ENCODE peak calls at places on chromosomes 5 and 9, in six cellular contexts. Y is K562, R is GM12878, H is H1, D is SK-N-SH, E is HepG2. T is an unnamed sample.

GRCh38 chr9:35914307-35914807 is 5.1 kb downstream of the SPAAR start:
- DNase-seq in Y (peak; percentile 74), R (no peak), H (no peak), D (peak; percentile 70), E (peak; percentile 85), T (no peak)

GRCh38 chr5:41929035-41929434 is 4.0 kb downstream of the FBXO4 start:
- DNase-seq in Y (no peak), R (no peak), H (no peak), D (no peak), E (peak; percentile 73), T (no peak)

GRCh38 chr9:82302968-82303655 is 314.5 kb downstream of the SPATA31D1 start:
- DNase-seq in Y (no peak), R (no peak), H (no peak), D (no peak), E (no peak), T (no peak)

GRCh38 chr5:150490296-150490669 is 17.6 kb upstream of the NDST1 start:
- DNase-seq in Y (no peak), R (no peak), H (no peak), D (no peak), E (no peak), T (no peak)

GRCh38 chr9:125929846-125930245 is 182.7 kb downstream of the PBX3 start:
- DNase-seq in Y (no peak), R (no peak), H (no peak), D (no peak), E (no peak), T (no peak)

GRCh38 chr9:92426501-92426900 is 2.2 kb upstream of the OMD start:
- DNase-seq in Y (no peak), R (no peak), H (no peak), D (no peak), E (no peak), T (no peak)

GRCh38 chr9:86947146-86948081 is at the start of gene GAS1:
- DNase-seq in Y (peak; percentile 16), R (no peak), H (peak; percentile 82), D (peak; percentile 84), E (no peak), T (peak; percentile 56)

GRCh38 chr9:78189461-78189860 is 46.4 kb upstream of the CEP78 start:
- DNase-seq in Y (no peak), R (no peak), H (no peak), D (no peak), E (no peak), T (no peak)

GRCh38 chr5:79800979-79801827 is 111.6 kb downstream of the CMYA5 start:
- DNase-seq in Y (no peak), R (no peak), H (no peak), D (no peak), E (no peak), T (no peak)

GRCh38 chr9:20649381-20649780 is 27.1 kb upstream of the MLLT3 start:
- DNase-seq in Y (no peak), R (no peak), H (no peak), D (no peak), E (no peak), T (no peak)

GRCh38 chr5:134784946-134785620 is 26.5 kb downstream of the DDX46 start:
- DNase-seq in Y (no peak), R (no peak), H (peak; percentile 3), D (no peak), E (no peak), T (no peak)

GRCh38 chr5:157366741-157367684 is 93.0 kb upstream of the NIPAL4 start:
- DNase-seq in Y (peak; percentile 19), R (no peak), H (no peak), D (peak; percentile 53), E (peak; percentile 28), T (no peak)
- TF ChIP-seq GABPA in Y (no peak), R (no peak), H (no peak), D (no peak), E (no peak), T (no peak)

GRCh38 chr5:169634606-169635005 is 2.5 kb upstream of the DOCK2 start:
- DNase-seq in Y (no peak), R (no peak), H (no peak), D (no peak), E (no peak), T (no peak)

GRCh38 chr5:169637856-169638190 is 748 bp downstream of the DOCK2 start:
- DNase-seq in Y (no peak), R (no peak), H (no peak), D (no peak), E (no peak), T (no peak)

GRCh38 chr5:169636477-169637084 is 494 bp upstream of the DOCK2 start:
- DNase-seq in Y (no peak), R (no peak), H (no peak), D (no peak), E (no peak), T (no peak)

GRCh38 chr5:169635933-169636332 is 1.1 kb upstream of the DOCK2 start:
- DNase-seq in Y (no peak), R (no peak), H (no peak), D (no peak), E (no peak), T (no peak)

GRCh38 chr5:169637085-169637855 is at the start of gene DOCK2:
- DNase-seq in Y (peak; percentile 31), R (no peak), H (peak; percentile 71), D (no peak), E (no peak), T (peak; percentile 49)
- H3K27ac ChIP-seq in Y (peak within 1 kb of the TSS; percentile 45), R (peak within 1 kb of the TSS; percentile 98), H (no peak within 1 kb of the TSS), D (no peak within 1 kb of the TSS), E (no peak within 1 kb of the TSS), T (peak within 1 kb of the TSS; percentile 98)

DNA sequence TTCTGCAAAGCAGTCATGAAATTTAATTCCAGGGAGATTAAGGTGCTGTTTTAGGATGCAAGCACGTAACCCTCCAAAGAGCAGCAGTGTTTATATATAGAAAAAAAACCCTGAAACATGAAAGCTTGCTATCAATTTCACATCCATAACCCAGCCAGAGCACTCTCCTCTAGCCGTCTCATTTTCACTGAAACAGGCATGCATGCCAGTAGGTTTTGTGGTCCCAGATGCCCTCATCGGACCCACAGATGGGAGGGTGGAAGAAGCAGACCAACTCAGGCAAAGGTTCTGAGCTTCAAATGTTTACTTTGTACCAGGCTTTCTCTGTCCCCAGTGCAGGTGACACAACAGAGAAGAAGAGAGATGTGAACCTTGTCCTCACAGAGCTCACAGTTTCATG is 127.3 kb upstream of the ATP10B start:
- DNase-seq in Y (no peak), R (no peak), H (no peak), D (no peak), E (no peak), T (no peak)
- TF ChIP-seq GABPA in Y (no peak), R (no peak), H (no peak), D (no peak), E (no peak), T (no peak)

GRCh38 chr9:130857864-130858730 is 23.0 kb downstream of the ABL1 start:
- DNase-seq in Y (peak; percentile 60), R (no peak), H (no peak), D (no peak), E (no peak), T (no peak)
- H3K27ac ChIP-seq in Y (no peak overlapping the region), R (no peak overlapping the region), H (no peak overlapping the region), D (peak overlapping the region; percentile 89), E (no peak overlapping the region), T (no peak overlapping the region)

GRCh38 chr9:3628239-3628638 is 102.4 kb upstream of the RFX3 start:
- DNase-seq in Y (no peak), R (no peak), H (no peak), D (no peak), E (no peak), T (no peak)
- TF ChIP-seq GABPA in Y (no peak), R (no peak), H (no peak), D (no peak), E (no peak), T (no peak)

DNA sequence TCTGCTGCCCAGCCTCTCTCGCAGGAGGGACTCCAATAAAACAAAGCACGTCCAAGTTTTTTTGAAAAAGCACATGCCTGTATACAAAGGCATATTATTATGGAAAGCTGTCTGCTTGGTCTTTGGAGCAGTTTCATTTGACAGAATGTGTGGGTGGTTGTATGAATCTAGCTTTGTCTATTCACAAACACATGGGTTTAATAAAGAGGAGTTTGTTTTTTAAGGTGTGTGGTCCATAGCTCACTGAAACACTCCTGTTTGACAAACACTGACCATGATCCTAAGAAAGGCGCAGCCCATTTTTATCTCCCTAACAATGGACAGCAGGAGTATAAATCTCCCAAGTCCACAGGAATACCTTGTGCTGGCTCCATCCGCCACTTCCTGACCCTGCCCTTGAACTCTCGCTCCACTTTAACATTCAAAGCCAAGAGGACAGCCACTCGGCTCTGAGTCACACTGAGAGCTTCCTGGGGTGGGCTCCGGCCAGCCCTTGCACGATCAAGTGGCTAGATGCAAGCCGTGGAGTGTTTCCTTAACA is 371.9 kb downstream of the EBF1 start:
- DNase-seq in Y (no peak), R (no peak), H (no peak), D (no peak), E (peak; percentile 1), T (no peak)
- H3K27ac ChIP-seq in Y (no peak overlapping the region), R (no peak overlapping the region), H (no peak overlapping the region), D (no peak overlapping the region), E (no peak overlapping the region), T (no peak overlapping the region)

DNA sequence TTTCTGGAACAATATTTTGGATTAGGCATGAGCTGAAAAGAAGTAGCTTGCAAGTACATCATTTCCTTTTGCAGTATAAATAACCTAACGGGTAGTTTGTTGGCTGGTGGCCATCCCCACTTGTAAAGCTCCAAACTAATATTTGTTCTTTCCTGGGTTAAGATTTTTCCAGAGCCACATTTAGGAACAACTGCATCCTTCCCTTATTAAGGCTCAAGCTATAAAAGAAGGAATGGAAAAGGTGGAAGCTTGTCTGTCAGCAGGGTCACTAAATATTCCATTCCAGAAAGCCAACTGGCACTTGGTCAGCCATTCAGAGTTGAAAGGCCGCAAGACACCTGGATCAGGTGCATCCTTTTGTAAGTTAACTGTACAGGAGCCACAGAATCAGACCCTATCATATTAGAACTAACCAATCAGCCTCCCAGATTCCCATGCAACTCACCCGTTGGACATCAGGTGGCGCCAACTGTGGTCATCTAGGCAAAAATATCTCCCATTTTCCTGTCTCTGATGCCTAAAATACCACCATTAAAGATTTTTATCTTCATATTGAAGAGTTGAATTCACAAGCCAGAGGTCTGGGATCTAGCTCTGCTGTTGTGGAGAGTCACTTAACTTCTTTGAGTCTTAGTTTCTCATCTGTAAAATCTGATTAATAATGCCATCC is 82.9 kb downstream of the PTCD2 start:
- DNase-seq in Y (peak; percentile 44), R (no peak), H (peak; percentile 62), D (no peak), E (no peak), T (no peak)
- TF ChIP-seq GABPA in Y (no peak), R (no peak), H (no peak), D (no peak), E (no peak), T (no peak)

GRCh38 chr5:32387176-32387575 is 57.4 kb downstream of the ZFR start:
- DNase-seq in Y (no peak), R (no peak), H (no peak), D (no peak), E (no peak), T (no peak)

GRCh38 chr5:32387841-32388240 is 56.7 kb downstream of the ZFR start:
- DNase-seq in Y (no peak), R (no peak), H (no peak), D (no peak), E (no peak), T (no peak)

GRCh38 chr5:32388429-32389111 is 56.0 kb downstream of the ZFR start:
- DNase-seq in Y (no peak), R (no peak), H (no peak), D (no peak), E (no peak), T (peak; percentile 76)

GRCh38 chr5:32390819-32391591 is 53.5 kb downstream of the ZFR start:
- DNase-seq in Y (no peak), R (no peak), H (no peak), D (no peak), E (peak; percentile 74), T (peak; percentile 68)

GRCh38 chr5:32392039-32392438 is 52.5 kb downstream of the ZFR start:
- DNase-seq in Y (no peak), R (no peak), H (no peak), D (no peak), E (no peak), T (no peak)
- H3K27ac ChIP-seq in Y (no peak overlapping the region), R (no peak overlapping the region), H (no peak overlapping the region), D (no peak overlapping the region), E (peak overlapping the region; percentile 68), T (no peak overlapping the region)